ENCODE peak calls at places on chromosomes 3 and 15, in five cellular contexts. One of them, this sample, is unnamed.

GRCh38 chr15:40303576-40303975 is 4.2 kb downstream of the PLCB2 start:
- DNase-seq in uterus: no peak
- DNase-seq in pancreas: no peak
- DNase-seq in left ventricle myocardium inferior: no peak
- DNase-seq in A549: no peak
- DNase-seq in this sample: no peak

GRCh38 chr15:27796405-27797085 is 302.6 kb downstream of the OCA2 start:
- DNase-seq in A549: no peak
- DNase-seq in pancreas: no peak
- DNase-seq in uterus: no peak
- DNase-seq in left ventricle myocardium inferior: no peak
- DNase-seq in this sample: no peak

GRCh38 chr15:32685576-32685975 is 32.2 kb upstream of the GREM1 start:
- DNase-seq in A549: peak; percentile 40
- DNase-seq in pancreas: no peak
- DNase-seq in uterus: no peak
- DNase-seq in left ventricle myocardium inferior: no peak
- DNase-seq in this sample: no peak

GRCh38 chr3:196422976-196423781 is 9.0 kb downstream of the UBXN7 start:
- DNase-seq in A549: no peak
- DNase-seq in pancreas: peak; percentile 71
- DNase-seq in uterus: peak; percentile 27
- DNase-seq in left ventricle myocardium inferior: peak; percentile 89
- DNase-seq in this sample: peak; percentile 54

GRCh38 chr3:127644641-127645040 is 15.7 kb downstream of the PODXL2 start:
- DNase-seq in uterus: no peak
- DNase-seq in A549: no peak
- DNase-seq in pancreas: no peak
- DNase-seq in left ventricle myocardium inferior: no peak
- DNase-seq in this sample: no peak

GRCh38 chr15:95105229-95105628 is 873.9 kb downstream of the MCTP2 start:
- DNase-seq in A549: no peak
- DNase-seq in left ventricle myocardium inferior: no peak
- DNase-seq in pancreas: no peak
- DNase-seq in uterus: no peak
- DNase-seq in this sample: no peak

GRCh38 chr15:71011503-71012155 is 103.6 kb upstream of the THSD4 start:
- DNase-seq in A549: peak; percentile 75
- DNase-seq in uterus: no peak
- DNase-seq in pancreas: no peak
- DNase-seq in left ventricle myocardium inferior: no peak
- DNase-seq in this sample: peak; percentile 44

GRCh38 chr15:95475067-95475466 is 855.4 kb upstream of the NR2F2 start:
- DNase-seq in uterus: no peak
- DNase-seq in pancreas: no peak
- DNase-seq in left ventricle myocardium inferior: no peak
- DNase-seq in A549: no peak
- DNase-seq in this sample: no peak

GRCh38 chr3:157231071-157231470 is 71.1 kb upstream of the CCNL1 start:
- DNase-seq in A549: no peak
- DNase-seq in pancreas: no peak
- DNase-seq in left ventricle myocardium inferior: no peak
- DNase-seq in uterus: no peak
- DNase-seq in this sample: no peak

GRCh38 chr3:121895121-121895520 is 920 bp downstream of the SLC15A2 start:
- DNase-seq in left ventricle myocardium inferior: no peak
- DNase-seq in pancreas: peak; percentile 31
- DNase-seq in A549: no peak
- DNase-seq in uterus: no peak
- DNase-seq in this sample: no peak

GRCh38 chr3:130656627-130657026 is 90.0 kb downstream of the PIK3R4 start:
- DNase-seq in pancreas: no peak
- DNase-seq in A549: no peak
- DNase-seq in left ventricle myocardium inferior: no peak
- DNase-seq in uterus: peak; percentile 17
- DNase-seq in this sample: no peak

GRCh38 chr3:2655229-2655701 is 454.9 kb downstream of the IL5RA start:
- DNase-seq in A549: no peak
- DNase-seq in uterus: no peak
- DNase-seq in pancreas: no peak
- DNase-seq in left ventricle myocardium inferior: no peak
- DNase-seq in this sample: no peak

GRCh38 chr15:31260646-31261265 is 65.9 kb upstream of the KLF13 start:
- DNase-seq in A549: no peak
- DNase-seq in pancreas: no peak
- DNase-seq in uterus: no peak
- DNase-seq in left ventricle myocardium inferior: no peak
- DNase-seq in this sample: no peak

GRCh38 chr3:2099028-2099671 is 484 bp downstream of the CNTN4 start:
- DNase-seq in A549: no peak
- DNase-seq in pancreas: peak; percentile 21
- DNase-seq in uterus: peak; percentile 19
- DNase-seq in left ventricle myocardium inferior: no peak
- DNase-seq in this sample: no peak

GRCh38 chr3:197381371-197381770 is 83.0 kb upstream of the DLG1 start:
- DNase-seq in A549: no peak
- DNase-seq in left ventricle myocardium inferior: no peak
- DNase-seq in pancreas: no peak
- DNase-seq in uterus: no peak
- DNase-seq in this sample: no peak

GRCh38 chr3:24663406-24663805 is 168.8 kb upstream of the THRB start:
- DNase-seq in uterus: no peak
- DNase-seq in left ventricle myocardium inferior: no peak
- DNase-seq in pancreas: no peak
- DNase-seq in A549: no peak
- DNase-seq in this sample: no peak

GRCh38 chr3:56874269-56874668 is 72.5 kb upstream of the ARHGEF3 start:
- DNase-seq in left ventricle myocardium inferior: no peak
- DNase-seq in pancreas: no peak
- DNase-seq in A549: no peak
- DNase-seq in uterus: no peak
- DNase-seq in this sample: no peak

GRCh38 chr15:71874245-71874644 is 63.9 kb downstream of the NR2E3 start:
- DNase-seq in pancreas: no peak
- DNase-seq in uterus: no peak
- DNase-seq in left ventricle myocardium inferior: no peak
- DNase-seq in A549: no peak
- DNase-seq in this sample: no peak

GRCh38 chr15:66120422-66120821 is 133.1 kb downstream of the MEGF11 start:
- DNase-seq in pancreas: no peak
- DNase-seq in uterus: no peak
- DNase-seq in A549: no peak
- DNase-seq in left ventricle myocardium inferior: no peak
- DNase-seq in this sample: no peak

GRCh38 chr3:69086133-69086722 is 1.5 kb downstream of the ARL6IP5 start:
- DNase-seq in pancreas: peak; percentile 92
- DNase-seq in left ventricle myocardium inferior: peak; percentile 88
- DNase-seq in uterus: peak; percentile 83
- DNase-seq in A549: peak; percentile 84
- DNase-seq in this sample: peak; percentile 97

GRCh38 chr3:193719735-193720134 is 126.7 kb downstream of the OPA1 start:
- DNase-seq in uterus: no peak
- DNase-seq in A549: no peak
- DNase-seq in left ventricle myocardium inferior: no peak
- DNase-seq in pancreas: no peak
- DNase-seq in this sample: no peak

GRCh38 chr3:51099794-51100542 is 285.1 kb upstream of the MANF start:
- DNase-seq in left ventricle myocardium inferior: peak; percentile 18
- DNase-seq in pancreas: peak; percentile 64
- DNase-seq in uterus: no peak
- DNase-seq in A549: peak; percentile 49
- DNase-seq in this sample: peak; percentile 76

GRCh38 chr3:126465928-126466564 is 9.6 kb downstream of the ZXDC start:
- DNase-seq in A549: no peak
- DNase-seq in left ventricle myocardium inferior: no peak
- DNase-seq in pancreas: peak; percentile 59
- DNase-seq in uterus: no peak
- DNase-seq in this sample: no peak

GRCh38 chr3:48688032-48688736 is 2.5 kb upstream of the NCKIPSD start:
- DNase-seq in left ventricle myocardium inferior: no peak
- DNase-seq in uterus: no peak
- DNase-seq in A549: no peak
- DNase-seq in pancreas: no peak
- DNase-seq in this sample: no peak

GRCh38 chr3:22474706-22475470 is 723.9 kb upstream of the ZNF385D start:
- DNase-seq in pancreas: no peak
- DNase-seq in A549: no peak
- DNase-seq in uterus: no peak
- DNase-seq in left ventricle myocardium inferior: no peak
- DNase-seq in this sample: peak; percentile 11

GRCh38 chr3:125591116-125591755 is 4.1 kb downstream of the OSBPL11 start:
- DNase-seq in pancreas: no peak
- DNase-seq in uterus: no peak
- DNase-seq in A549: no peak
- DNase-seq in left ventricle myocardium inferior: no peak
- DNase-seq in this sample: no peak

GRCh38 chr3:194740859-194741486 is 55.3 kb downstream of the FAM43A start:
- DNase-seq in left ventricle myocardium inferior: no peak
- DNase-seq in uterus: no peak
- DNase-seq in pancreas: no peak
- DNase-seq in A549: peak; percentile 61
- DNase-seq in this sample: no peak

GRCh38 chr3:129664040-129664646 is 57.7 kb upstream of the PLXND1 start:
- DNase-seq in pancreas: no peak
- DNase-seq in left ventricle myocardium inferior: no peak
- DNase-seq in uterus: no peak
- DNase-seq in A549: no peak
- DNase-seq in this sample: no peak

GRCh38 chr15:33913459-33913858 is 54.8 kb upstream of the CHRM5 start:
- DNase-seq in A549: no peak
- DNase-seq in pancreas: no peak
- DNase-seq in left ventricle myocardium inferior: no peak
- DNase-seq in uterus: no peak
- DNase-seq in this sample: no peak

GRCh38 chr3:172153335-172153861 is 114.0 kb downstream of the FNDC3B start:
- DNase-seq in left ventricle myocardium inferior: peak; percentile 88
- DNase-seq in pancreas: peak; percentile 90
- DNase-seq in A549: peak; percentile 83
- DNase-seq in uterus: peak; percentile 90
- DNase-seq in this sample: peak; percentile 90

GRCh38 chr3:143975549-143976152 is 4.0 kb downstream of the DIPK2A start:
- DNase-seq in pancreas: no peak
- DNase-seq in uterus: no peak
- DNase-seq in A549: peak; percentile 51
- DNase-seq in left ventricle myocardium inferior: no peak
- DNase-seq in this sample: no peak

DNA sequence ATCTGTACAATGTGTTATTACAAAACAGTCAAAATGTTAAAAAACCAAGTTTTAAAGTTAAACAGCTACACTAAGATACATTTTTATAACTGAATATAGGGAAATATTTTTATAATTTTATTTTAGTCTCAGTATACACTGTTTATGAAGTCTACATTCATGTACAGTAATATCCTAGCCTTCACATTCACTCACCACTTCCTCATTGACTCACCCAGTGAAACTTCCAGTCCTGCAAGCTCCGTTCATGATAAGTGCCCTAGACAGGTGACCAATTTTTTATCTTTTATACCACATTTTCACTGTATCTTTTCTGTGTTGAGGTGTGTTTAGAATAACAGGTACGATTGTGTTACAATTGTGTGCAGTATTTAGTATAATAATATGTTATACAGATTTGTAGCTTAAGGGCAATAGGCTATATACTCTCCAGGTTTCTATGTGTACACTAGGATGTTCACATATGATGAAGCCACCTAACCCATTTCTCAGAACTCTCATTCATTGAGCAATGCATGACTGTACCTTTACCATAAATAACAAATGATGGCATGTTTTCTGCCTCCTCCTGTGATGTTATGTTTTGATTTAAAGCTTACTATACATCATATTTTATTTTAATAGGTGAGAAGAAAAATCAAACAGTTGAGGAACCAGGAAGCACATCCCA is 388.4 kb upstream of the NDN start:
- DNase-seq in left ventricle myocardium inferior: no peak
- DNase-seq in uterus: no peak
- DNase-seq in A549: no peak
- DNase-seq in pancreas: no peak
- DNase-seq in this sample: no peak
- H3K9me3 ChIP-seq in left ventricle myocardium inferior: peaks cover 29% of the 10 kb centered on the region
- H3K9me3 ChIP-seq in uterus: no peaks in the 10 kb centered on the region
- H3K9me3 ChIP-seq in A549: peaks cover 4% of the 10 kb centered on the region
- H3K9me3 ChIP-seq in pancreas: no peaks in the 10 kb centered on the region
- H3K9me3 ChIP-seq in this sample: no peaks in the 10 kb centered on the region

DNA sequence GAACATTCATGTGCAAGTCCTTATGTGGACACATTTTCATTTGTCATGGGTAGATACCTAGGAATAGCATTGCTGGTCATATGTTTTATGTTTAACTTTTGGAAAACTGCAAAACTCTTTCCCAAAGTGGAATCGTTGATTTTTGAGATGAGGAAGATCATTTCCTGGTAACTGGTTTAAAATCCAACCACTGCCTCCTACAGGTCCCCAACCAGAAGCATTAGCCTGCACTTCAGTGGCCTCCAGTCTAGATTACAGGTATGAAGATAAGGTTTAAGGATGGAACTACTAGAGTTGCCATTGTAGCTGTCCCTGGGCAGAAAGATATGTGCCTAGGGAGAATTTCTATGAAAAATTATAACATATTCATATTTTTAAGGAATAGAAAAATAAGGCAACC is 48.7 kb upstream of the BHLHE40 start:
- DNase-seq in uterus: no peak
- DNase-seq in A549: no peak
- DNase-seq in pancreas: no peak
- DNase-seq in left ventricle myocardium inferior: no peak
- DNase-seq in this sample: no peak
- TF ChIP-seq CTCF in uterus: no peak
- TF ChIP-seq CTCF in A549: no peak
- TF ChIP-seq CTCF in pancreas: no peak
- TF ChIP-seq CTCF in left ventricle myocardium inferior: no peak
- TF ChIP-seq CTCF in this sample: no peak

GRCh38 chr3:184604039-184604955 is 42.7 kb downstream of the EPHB3 start:
- DNase-seq in uterus: peak; percentile 59
- DNase-seq in pancreas: peak; percentile 46
- DNase-seq in A549: no peak
- DNase-seq in left ventricle myocardium inferior: no peak
- DNase-seq in this sample: no peak
- H3K4me3 ChIP-seq in uterus: peak overlapping the region; percentile 19
- H3K4me3 ChIP-seq in pancreas: peak overlapping the region; percentile 47
- H3K4me3 ChIP-seq in A549: no peak overlapping the region
- H3K4me3 ChIP-seq in left ventricle myocardium inferior: peak overlapping the region; percentile 65
- H3K4me3 ChIP-seq in this sample: peak overlapping the region; percentile 41

GRCh38 chr3:58693929-58694850 is 27.6 kb upstream of the FAM3D start:
- DNase-seq in pancreas: no peak
- DNase-seq in left ventricle myocardium inferior: no peak
- DNase-seq in uterus: no peak
- DNase-seq in A549: no peak
- DNase-seq in this sample: no peak
- H3K9me3 ChIP-seq in pancreas: no peaks in the 10 kb centered on the region
- H3K9me3 ChIP-seq in left ventricle myocardium inferior: peaks cover 32% of the 10 kb centered on the region
- H3K9me3 ChIP-seq in uterus: no peaks in the 10 kb centered on the region
- H3K9me3 ChIP-seq in A549: peaks cover 8% of the 10 kb centered on the region
- H3K9me3 ChIP-seq in this sample: no peaks in the 10 kb centered on the region

GRCh38 chr3:176147251-176147650 is 1050.0 kb downstream of the TBL1XR1 start:
- DNase-seq in left ventricle myocardium inferior: no peak
- DNase-seq in A549: no peak
- DNase-seq in pancreas: no peak
- DNase-seq in uterus: no peak
- DNase-seq in this sample: no peak
- TF ChIP-seq CTCF in left ventricle myocardium inferior: no peak
- TF ChIP-seq CTCF in A549: no peak
- TF ChIP-seq CTCF in pancreas: no peak
- TF ChIP-seq CTCF in uterus: no peak
- TF ChIP-seq CTCF in this sample: no peak

This sample was measured in adrenal gland.